ENCODE peak calls at places on chromosomes 13 and 19, in four cellular contexts. V, M, N and U are unnamed samples.
A peak's percentile ranks its signal among the peaks of the same experiment; 100 is the strongest.

GRCh38 chr13:21069561-21070004 is 8.2 kb upstream of the LATS2 start:
- DNase-seq in V (no peak), M (no peak), N (peak; percentile 63), U (no peak)

GRCh38 chr13:78867655-78868054 is 208.7 kb upstream of the OBI1 start:
- DNase-seq in V (no peak), M (no peak), N (peak; percentile 20), U (no peak)

GRCh38 chr19:18435848-18436631 is 1.9 kb downstream of the ISYNA1 start:
- DNase-seq in V (no peak), M (no peak), N (no peak), U (no peak)

GRCh38 chr13:109162248-109163051 is 533.0 kb downstream of the MYO16 start:
- DNase-seq in V (no peak), M (no peak), N (no peak), U (no peak)

GRCh38 chr19:54451331-54451871 is 2.4 kb downstream of the LENG8 start:
- DNase-seq in V (no peak), M (no peak), N (no peak), U (no peak)

GRCh38 chr13:54884645-54885044 is 1856.0 kb downstream of the OLFM4 start:
- DNase-seq in V (no peak), M (no peak), N (no peak), U (no peak)

GRCh38 chr13:50208826-50209335 is 193.6 kb downstream of the KCNRG start:
- DNase-seq in V (peak; percentile 45), M (peak; percentile 89), N (peak; percentile 12), U (peak; percentile 58)

GRCh38 chr19:11299946-11300810 is 4.2 kb downstream of the TSPAN16 start:
- DNase-seq in V (no peak), M (no peak), N (no peak), U (no peak)

GRCh38 chr19:56705939-56706338 is 34.4 kb upstream of the ZNF835 start:
- DNase-seq in V (no peak), M (no peak), N (no peak), U (no peak)

GRCh38 chr13:98825659-98826058 is 73.2 kb upstream of the SLC15A1 start:
- DNase-seq in V (peak; percentile 28), M (no peak), N (no peak), U (no peak)

GRCh38 chr19:4084547-4084877 is 17.8 kb upstream of the ZBTB7A start:
- DNase-seq in V (no peak), M (no peak), N (no peak), U (no peak)
- TF ChIP-seq ELF4 in V (no peak), M (no peak), N (no peak), U (no peak)

DNA sequence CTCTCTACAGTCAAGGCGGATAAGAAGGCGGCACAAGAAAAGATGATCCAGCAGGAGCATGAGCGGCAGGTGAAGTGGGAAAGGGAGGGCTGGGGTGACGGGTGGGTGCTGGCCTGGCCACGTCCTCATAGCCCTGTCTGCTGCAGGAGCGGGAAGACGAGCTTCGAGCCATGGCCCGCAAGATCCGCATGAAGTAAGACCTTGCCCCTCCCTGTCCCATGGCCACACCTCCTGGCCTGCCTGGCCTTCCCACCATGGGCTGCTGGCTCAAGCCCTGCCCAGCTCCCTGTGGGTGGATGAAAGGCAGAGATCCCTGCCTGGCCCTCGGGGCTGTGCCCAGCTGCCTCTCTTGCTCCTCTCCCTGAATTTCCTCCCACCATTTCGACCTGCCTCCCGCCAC is 7.2 kb downstream of the ZNF296 start:
- DNase-seq in V (peak; percentile 66), M (peak; percentile 30), N (no peak), U (no peak)
- TF ChIP-seq SP1 in V (no peak), M (no peak), N (no peak), U (no peak)

DNA sequence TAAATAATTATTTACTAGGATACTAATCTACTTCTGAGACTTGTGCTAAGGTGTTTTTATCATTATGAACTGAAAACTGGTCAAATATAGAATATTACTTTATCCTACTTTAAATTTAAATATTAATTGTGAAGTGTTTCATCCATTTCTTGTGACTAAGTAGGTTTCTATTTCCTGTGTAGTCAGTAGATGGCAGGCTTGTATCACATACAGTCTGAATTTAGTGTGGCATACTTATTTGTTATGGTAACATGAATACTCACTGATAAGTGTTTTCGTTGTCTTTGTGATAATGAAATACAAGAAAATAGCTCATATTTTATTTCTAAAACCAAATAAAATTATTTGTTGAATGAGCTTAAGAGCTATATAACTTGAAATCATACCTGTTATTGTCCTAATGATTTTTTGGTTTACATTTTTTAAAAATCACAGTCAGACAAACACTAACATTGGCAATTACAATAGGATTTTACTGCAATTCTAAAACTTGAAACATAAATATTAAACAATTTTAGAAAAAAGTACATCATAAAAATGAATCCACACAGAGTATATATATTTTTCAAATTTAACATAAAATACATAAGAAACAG is 904.6 kb upstream of the PCDH20 start:
- DNase-seq in V (no peak), M (peak; percentile 1), N (peak; percentile 22), U (peak; percentile 73)
- TF ChIP-seq ELF4 in V (no peak), M (no peak), N (no peak), U (no peak)

GRCh38 chr13:91592050-91593014 is 193.9 kb downstream of the GPC5 start:
- DNase-seq in V (no peak), M (no peak), N (no peak), U (no peak)
- TF ChIP-seq SP1 in V (no peak), M (no peak), N (no peak), U (no peak)

GRCh38 chr19:28727133-28727834 is 485.7 kb downstream of the UQCRFS1 start:
- DNase-seq in V (peak; percentile 89), M (peak; percentile 77), N (no peak), U (no peak)
- TF ChIP-seq ELF4 in V (no peak), M (no peak), N (no peak), U (no peak)

GRCh38 chr13:101649490-101650126 is 197.1 kb downstream of the ITGBL1 start:
- DNase-seq in V (no peak), M (no peak), N (no peak), U (no peak)
- TF ChIP-seq SP1 in V (no peak), M (no peak), N (no peak), U (no peak)

DNA sequence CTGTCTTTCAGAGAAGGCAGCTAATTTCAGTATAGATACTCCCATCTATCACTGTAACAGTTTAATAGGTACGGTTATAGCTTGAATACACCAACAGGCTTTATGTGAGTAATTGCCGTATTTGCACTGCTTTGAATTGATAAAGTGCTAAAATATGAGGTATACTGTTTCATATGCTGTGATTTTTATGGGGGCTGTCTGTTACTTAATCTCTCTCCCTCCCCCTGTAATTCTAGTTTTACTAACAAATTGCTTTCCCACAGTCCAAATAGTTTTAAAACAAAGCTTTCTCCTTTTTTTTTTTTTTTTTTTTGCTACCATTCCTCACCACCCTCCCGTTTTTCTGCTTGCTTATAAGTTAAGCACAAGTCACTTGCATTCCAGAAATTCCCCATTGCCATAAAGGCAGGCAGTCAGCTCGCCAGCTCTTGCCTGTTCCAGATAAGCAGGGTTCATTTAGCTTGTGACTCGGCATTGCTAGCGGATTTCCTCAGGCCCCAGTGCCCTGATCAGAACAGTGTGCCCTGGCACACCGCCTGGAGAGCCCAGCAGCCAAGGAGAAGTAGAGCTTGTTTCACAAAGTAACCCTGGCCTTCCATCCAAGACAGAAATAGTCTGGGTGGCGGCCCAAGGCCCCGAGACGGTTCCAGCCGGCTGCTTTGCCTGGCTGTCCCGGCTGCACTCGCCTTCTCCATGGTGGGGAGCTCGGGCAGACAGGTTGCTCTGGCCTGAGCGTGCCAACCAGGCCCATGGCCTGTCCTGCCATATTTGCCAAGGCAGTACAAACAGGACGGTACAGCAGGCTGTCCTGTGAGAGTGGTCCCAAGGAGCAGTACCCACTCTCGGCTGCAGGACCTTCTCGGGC is 43.5 kb upstream of the NPAS1 start:
- DNase-seq in V (peak; percentile 40), M (peak; percentile 34), N (peak; percentile 70), U (peak; percentile 38)
- TF ChIP-seq ELF4 in V (no peak), M (no peak), N (no peak), U (no peak)

DNA sequence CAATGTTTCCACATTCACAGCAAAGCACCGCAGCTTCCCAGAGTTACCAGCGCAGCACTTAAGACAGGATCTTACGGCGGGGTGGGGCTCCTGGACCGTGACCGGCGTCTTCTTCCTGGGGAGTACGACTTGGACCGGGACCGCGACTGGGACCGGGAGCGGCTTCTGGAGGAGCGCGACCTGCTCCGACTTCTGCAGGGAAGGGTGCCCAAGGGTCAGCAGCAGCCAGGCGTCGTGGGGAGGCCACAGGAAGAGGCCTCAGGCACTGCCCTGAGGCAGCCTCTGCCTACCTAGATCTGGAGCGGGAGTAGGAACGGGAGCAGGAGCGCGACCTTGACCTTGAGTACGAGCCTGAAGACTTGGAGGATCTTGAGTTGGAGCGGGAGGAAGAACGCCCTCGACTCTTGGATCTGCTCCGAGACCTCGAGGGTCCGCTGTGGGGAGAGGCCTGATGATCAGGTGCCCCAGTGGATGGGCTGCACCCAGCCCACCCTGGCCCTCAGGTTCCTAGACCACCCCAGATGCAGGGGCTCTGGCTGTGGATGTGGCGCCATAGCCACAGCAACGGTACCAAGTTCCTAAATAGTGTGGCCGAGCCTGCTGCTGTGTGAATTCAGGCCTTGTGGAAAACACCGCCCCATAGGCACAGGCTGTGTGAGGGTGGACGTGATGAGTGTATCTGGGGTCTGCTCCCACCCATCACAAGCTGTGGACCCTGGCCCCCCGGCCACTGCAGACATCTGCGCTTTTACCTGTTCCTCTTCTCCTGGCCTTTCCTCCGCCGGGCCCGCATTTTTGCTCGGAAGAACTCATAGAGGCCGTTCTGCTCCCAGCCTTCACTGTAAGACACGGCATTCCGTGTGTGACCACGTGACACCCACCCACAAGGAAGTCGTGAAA is 21.9 kb downstream of the CHERP start:
- DNase-seq in V (no peak), M (no peak), N (no peak), U (no peak)
- TF ChIP-seq SP1 in V (no peak), M (no peak), N (no peak), U (no peak)

GRCh38 chr19:16340092-16340491 is 15.5 kb downstream of the KLF2 start:
- DNase-seq in V (no peak), M (no peak), N (peak; percentile 20), U (no peak)

GRCh38 chr19:16339361-16339725 is 14.7 kb downstream of the KLF2 start:
- DNase-seq in V (no peak), M (no peak), N (no peak), U (no peak)

GRCh38 chr19:16337809-16338469 is 13.3 kb downstream of the KLF2 start:
- DNase-seq in V (no peak), M (no peak), N (no peak), U (no peak)

GRCh38 chr19:16340654-16341053 is 16.0 kb downstream of the KLF2 start:
- DNase-seq in V (no peak), M (no peak), N (no peak), U (no peak)

DNA sequence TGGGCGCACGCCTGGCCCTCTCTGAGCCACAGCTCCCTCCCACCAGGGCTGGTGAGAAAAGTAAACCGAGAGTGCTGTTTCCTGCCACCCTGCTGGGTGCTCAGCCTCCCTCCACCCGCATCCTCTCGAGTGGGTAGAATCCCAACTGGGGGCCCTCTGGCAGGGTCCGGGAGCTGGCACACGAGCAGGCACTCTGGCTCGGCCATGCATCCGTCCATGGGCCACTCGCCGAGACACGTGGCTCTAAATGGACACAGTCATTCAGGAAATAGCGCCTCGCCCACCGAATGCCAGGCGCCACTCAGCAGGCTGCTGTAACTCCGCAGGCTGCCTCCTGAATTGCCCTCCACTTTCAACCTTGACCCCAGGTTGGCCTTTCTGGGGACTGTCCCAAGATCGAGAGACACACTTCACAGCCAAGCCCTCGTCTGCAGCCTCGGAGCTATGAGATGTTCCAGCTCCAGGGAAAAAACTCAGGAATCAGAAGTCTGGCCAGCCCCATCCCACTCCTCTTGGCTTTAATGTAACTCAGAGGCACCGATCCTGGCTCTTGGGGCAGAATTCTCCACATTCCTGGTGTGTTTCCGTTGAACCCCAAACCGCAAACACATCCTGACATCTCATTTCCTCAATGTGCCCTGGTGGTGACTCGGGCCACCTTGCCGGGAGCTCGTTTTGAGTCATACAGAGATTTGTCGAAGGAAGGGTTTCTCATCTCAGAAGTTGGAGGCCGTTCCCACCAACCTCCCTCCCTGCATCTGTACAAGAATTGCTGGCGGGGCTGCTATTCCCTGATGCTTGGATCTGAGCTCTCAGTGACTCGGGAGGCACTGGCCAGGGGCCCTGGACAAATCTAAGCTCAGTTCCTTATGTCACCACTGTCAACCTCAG is 14.1 kb downstream of the KLF2 start:
- DNase-seq in V (no peak), M (no peak), N (peak; percentile 28), U (no peak)
- TF ChIP-seq ELF4 in V (no peak), M (no peak), N (no peak), U (no peak)